ENCODE peak calls at places on chromosomes 16 and 17, in six cellular contexts. R is T follicular helper cell, D is KBM-7, Q is HuH-7, G is NAMALWA, S is epithelial cell of esophagus. A is an unnamed sample.

GRCh38 chr16:35724551-35724950 is 2265.1 kb downstream of the TP53TG3F start:
- DNase-seq in R (no peak), G (no peak), D (no peak), S (no peak), Q (no peak), A (no peak)

GRCh38 chr16:23013484-23013883 is 135.8 kb downstream of the USP31 start:
- DNase-seq in G (peak; percentile 48), D (peak; percentile 8), S (peak; percentile 13), R (no peak), Q (no peak), A (no peak)

GRCh38 chr16:26050489-26050888 is 358.7 kb downstream of the HS3ST4 start:
- DNase-seq in R (no peak), Q (no peak), D (no peak), S (no peak), G (no peak), A (no peak)

GRCh38 chr16:89573826-89574680 is 1.5 kb upstream of the CPNE7 start:
- DNase-seq in G (no peak), Q (no peak), R (no peak), D (no peak), S (no peak), A (no peak)

GRCh38 chr16:27237229-27238015 is 31.1 kb downstream of the NSMCE1 start:
- DNase-seq in R (peak; percentile 48), D (peak; percentile 85), S (no peak), Q (no peak), G (peak; percentile 68), A (no peak)

GRCh38 chr17:77109159-77110005 is 31.4 kb upstream of the SEC14L1 start:
- DNase-seq in D (no peak), S (no peak), Q (no peak), R (no peak), G (no peak), A (no peak)

GRCh38 chr17:4789701-4789950 is 862 bp downstream of the GLTPD2 start:
- DNase-seq in G (no peak), Q (no peak), R (no peak), S (peak; percentile 36), D (no peak), A (no peak)

GRCh38 chr17:2724783-2725164 is 13.2 kb upstream of the CLUH start:
- DNase-seq in Q (peak; percentile 52), G (no peak), D (peak; percentile 51), R (no peak), S (peak; percentile 70), A (no peak)

GRCh38 chr16:48492131-48492530 is 106.9 kb upstream of the SIAH1 start:
- DNase-seq in Q (no peak), D (no peak), G (no peak), S (peak; percentile 83), R (no peak), A (no peak)

GRCh38 chr17:55426851-55427586 is 5.4 kb upstream of the MMD start:
- DNase-seq in R (no peak), Q (no peak), G (no peak), D (no peak), S (peak; percentile 62), A (peak; percentile 27)

GRCh38 chr17:20142268-20142667 is 133.1 kb downstream of the SPECC1 start:
- DNase-seq in G (no peak), S (peak; percentile 60), Q (no peak), D (no peak), R (no peak), A (no peak)

GRCh38 chr16:89163297-89163696 is 8.3 kb upstream of the CDH15 start:
- DNase-seq in R (no peak), D (no peak), G (no peak), Q (no peak), S (no peak), A (no peak)

GRCh38 chr17:68792873-68793272 is 162.3 kb downstream of the ABCA8 start:
- DNase-seq in D (no peak), R (no peak), G (no peak), Q (no peak), S (no peak), A (no peak)

GRCh38 chr17:15289285-15290185 is 24.4 kb upstream of the PMP22 start:
- DNase-seq in R (no peak), G (no peak), S (peak; percentile 37), D (no peak), Q (peak; percentile 17), A (peak; percentile 38)

GRCh38 chr16:77540656-77541055 is 105.8 kb upstream of the ADAMTS18 start:
- DNase-seq in G (no peak), R (no peak), S (no peak), Q (no peak), D (peak; percentile 0), A (no peak)

GRCh38 chr16:50354629-50355456 is 13.9 kb downstream of the BRD7 start:
- DNase-seq in S (no peak), R (no peak), D (peak; percentile 45), Q (no peak), G (peak; percentile 48), A (peak; percentile 36)

GRCh38 chr16:71515026-71515425 is 11.2 kb upstream of the CHST4 start:
- DNase-seq in D (no peak), G (no peak), R (no peak), S (no peak), Q (no peak), A (no peak)

GRCh38 chr17:36942631-36943125 is 5.4 kb downstream of the LHX1 start:
- DNase-seq in G (no peak), S (no peak), Q (no peak), D (no peak), R (no peak), A (no peak)

GRCh38 chr17:82043507-82043906 is 6.0 kb upstream of the DCXR start:
- DNase-seq in Q (no peak), G (no peak), D (no peak), S (no peak), R (no peak), A (no peak)

GRCh38 chr16:57699899-57700298 is 5.3 kb downstream of the DRC7 start:
- DNase-seq in S (no peak), Q (no peak), D (no peak), R (no peak), G (no peak), A (no peak)

GRCh38 chr17:38339891-38340290 is 3.9 kb downstream of the GPR179 start:
- DNase-seq in S (no peak), R (no peak), G (no peak), Q (no peak), D (no peak), A (no peak)

GRCh38 chr17:43888548-43888947 is 18.8 kb downstream of the MPP2 start:
- DNase-seq in G (no peak), D (no peak), Q (no peak), S (no peak), R (no peak), A (no peak)

GRCh38 chr17:72445055-72445991 is 324.5 kb downstream of the SOX9 start:
- DNase-seq in Q (peak; percentile 82), S (no peak), G (no peak), D (no peak), R (no peak), A (no peak)

GRCh38 chr17:77666480-77666879 is 292.0 kb upstream of the TNRC6C start:
- DNase-seq in S (no peak), R (no peak), G (no peak), D (peak; percentile 82), Q (no peak), A (no peak)

GRCh38 chr17:43905985-43906852 is 1.1 kb downstream of the MPP2 start:
- DNase-seq in Q (peak; percentile 64), G (no peak), R (no peak), D (peak; percentile 38), S (peak; percentile 36), A (no peak)

GRCh38 chr16:57383276-57384247 is 11.3 kb downstream of the CX3CL1 start:
- DNase-seq in R (no peak), G (no peak), D (no peak), Q (no peak), S (no peak), A (peak; percentile 29)

GRCh38 chr16:50781043-50781442 is 39.2 kb downstream of the CYLD start:
- DNase-seq in G (no peak), R (peak; percentile 7), S (peak; percentile 27), Q (no peak), D (no peak), A (no peak)

GRCh38 chr17:14470417-14470816 is 169.5 kb downstream of the HS3ST3B1 start:
- DNase-seq in D (no peak), G (no peak), Q (no peak), R (no peak), S (no peak), A (no peak)

GRCh38 chr17:79874329-79874981 is 35.2 kb upstream of the CBX4 start:
- DNase-seq in S (peak; percentile 65), D (peak; percentile 53), Q (peak; percentile 90), R (no peak), G (peak; percentile 73), A (peak; percentile 37)

GRCh38 chr17:27352481-27353460 is 58.9 kb downstream of the WSB1 start:
- DNase-seq in R (no peak), S (no peak), G (no peak), D (no peak), Q (peak; percentile 43), A (no peak)

GRCh38 chr17:42632949-42633444 is 23.5 kb downstream of the TUBG1 start:
- DNase-seq in R (no peak), G (no peak), D (no peak), S (peak; percentile 80), Q (no peak), A (no peak)